ENCODE peak calls at places on chromosomes 4 and X, in nine cellular contexts. T is mucosa of descending colon, N is sigmoid colon, W is Panc1, L is dorsolateral prefrontal cortex, M is upper lobe of right lung, U is epithelial cell of proximal tubule, Z is Peyer's patch, J is AG09319. I is an unnamed sample.
A peak's percentile ranks its signal among the peaks of the same experiment; 100 is the strongest.

GRCh38 chrX:38111196-38111595 is 104.8 kb downstream of the SYTL5 start:
- DNase-seq in T (no peak), J (no peak), W (no peak), U (no peak), Z (no peak), L (no peak), M (no peak), N (no peak), I (no peak)

GRCh38 chr4:153595894-153596601 is 88.0 kb upstream of the TLR2 start:
- DNase-seq in L (no peak), J (no peak), N (no peak), U (no peak), Z (no peak), W (no peak), T (no peak), M (no peak), I (no peak)

GRCh38 chr4:160009656-160010493 is 907.0 kb downstream of the RAPGEF2 start:
- DNase-seq in L (no peak), U (no peak), T (no peak), Z (no peak), J (no peak), M (no peak), N (no peak), W (no peak), I (no peak)

GRCh38 chrX:154021131-154021611 is 1.5 kb upstream of the IRAK1 start:
- DNase-seq in U (no peak), T (no peak), N (no peak), W (no peak), M (no peak), L (no peak), Z (no peak), J (no peak), I (no peak)

GRCh38 chr4:153564630-153565525 is 98.7 kb downstream of the TMEM131L start:
- DNase-seq in L (no peak), J (no peak), T (no peak), N (no peak), U (peak; percentile 55), Z (no peak), W (no peak), M (no peak), I (no peak)

GRCh38 chrX:56783450-56783831 is 54.4 kb downstream of the NBDY start:
- DNase-seq in N (peak; percentile 91), J (peak; percentile 60), Z (peak; percentile 92), T (no peak), U (no peak), M (no peak), W (no peak), L (peak; percentile 89), I (no peak)

GRCh38 chrX:40877869-40878268 is 142.5 kb upstream of the MED14 start:
- DNase-seq in U (no peak), Z (no peak), M (no peak), N (no peak), L (no peak), J (no peak), W (no peak), T (no peak), I (no peak)

GRCh38 chr4:176794651-176795050 is 1.9 kb upstream of the VEGFC start:
- DNase-seq in T (no peak), J (no peak), M (no peak), L (no peak), Z (no peak), W (no peak), U (no peak), N (no peak), I (no peak)

GRCh38 chr4:10180927-10181744 is 64.5 kb upstream of the WDR1 start:
- DNase-seq in W (no peak), N (no peak), J (no peak), L (no peak), Z (no peak), U (no peak), M (no peak), T (no peak), I (no peak)

GRCh38 chrX:19990225-19990518 is 689 bp downstream of the BCLAF3 start:
- DNase-seq in Z (no peak), U (no peak), N (no peak), W (no peak), L (no peak), M (no peak), J (no peak), T (no peak), I (peak; percentile 1)

GRCh38 chrX:129737921-129738320 is 858 bp upstream of the XPNPEP2 start:
- DNase-seq in Z (peak; percentile 65), W (no peak), M (no peak), T (no peak), N (peak; percentile 48), L (no peak), J (no peak), U (no peak), I (no peak)
- TF ChIP-seq CTCF in Z (no peak), W (no peak), M (no peak), T (no peak), N (no peak), L (no peak), J (no peak), U (no peak), I (no peak)

GRCh38 chr4:17577660-17578481 is 873 bp downstream of the LAP3 start:
- DNase-seq in J (no peak), Z (peak; percentile 69), U (no peak), N (peak; percentile 83), W (no peak), T (peak; percentile 71), M (peak; percentile 79), L (no peak), I (no peak)
- TF ChIP-seq CTCF in J (peak; percentile 9), Z (no peak), U (no peak), N (no peak), W (no peak), T (no peak), M (no peak), L (no peak), I (peak; percentile 30)

DNA sequence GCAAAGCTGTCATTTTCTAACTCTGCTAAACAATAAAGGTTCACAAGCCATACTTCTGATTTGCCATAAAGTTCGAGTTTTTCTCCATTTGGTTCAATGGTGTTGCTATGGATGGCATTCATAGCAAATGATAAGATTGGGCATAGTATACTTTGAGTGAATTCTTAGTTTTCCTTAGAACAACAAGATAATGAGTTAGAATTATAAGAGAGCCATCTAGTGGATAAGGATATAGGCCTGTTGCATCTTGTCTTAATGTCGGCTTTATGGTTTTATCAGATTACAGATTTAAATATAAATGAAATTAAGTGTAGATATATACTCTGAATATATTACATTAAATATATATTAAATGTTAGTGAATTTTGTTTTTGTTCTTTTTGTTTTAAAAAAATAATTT is 644.6 kb downstream of the IL1RAPL1 start:
- DNase-seq in W (no peak), N (no peak), U (no peak), M (no peak), J (no peak), L (no peak), T (no peak), Z (no peak), I (no peak)
- TF ChIP-seq CTCF in W (peak; percentile 42), N (no peak), U (peak; percentile 33), M (peak; percentile 5), J (peak; percentile 33), L (peak; percentile 58), T (no peak), Z (no peak), I (peak; percentile 56)

GRCh38 chrX:112512509-112512908 is 167.2 kb downstream of the LHFPL1 start:
- DNase-seq in J (no peak), M (no peak), N (no peak), U (no peak), W (no peak), Z (no peak), T (no peak), L (no peak), I (no peak)
- TF ChIP-seq CTCF in J (no peak), M (no peak), N (no peak), U (no peak), W (no peak), Z (no peak), T (no peak), L (no peak), I (no peak)

GRCh38 chr4:157222764-157223145 is 2.2 kb downstream of the GRIA2 start:
- DNase-seq in Z (no peak), L (peak; percentile 61), W (no peak), T (no peak), M (no peak), J (no peak), U (no peak), N (no peak), I (no peak)
- TF ChIP-seq CTCF in Z (no peak), L (no peak), W (no peak), T (no peak), M (no peak), J (no peak), U (no peak), N (no peak), I (no peak)

DNA sequence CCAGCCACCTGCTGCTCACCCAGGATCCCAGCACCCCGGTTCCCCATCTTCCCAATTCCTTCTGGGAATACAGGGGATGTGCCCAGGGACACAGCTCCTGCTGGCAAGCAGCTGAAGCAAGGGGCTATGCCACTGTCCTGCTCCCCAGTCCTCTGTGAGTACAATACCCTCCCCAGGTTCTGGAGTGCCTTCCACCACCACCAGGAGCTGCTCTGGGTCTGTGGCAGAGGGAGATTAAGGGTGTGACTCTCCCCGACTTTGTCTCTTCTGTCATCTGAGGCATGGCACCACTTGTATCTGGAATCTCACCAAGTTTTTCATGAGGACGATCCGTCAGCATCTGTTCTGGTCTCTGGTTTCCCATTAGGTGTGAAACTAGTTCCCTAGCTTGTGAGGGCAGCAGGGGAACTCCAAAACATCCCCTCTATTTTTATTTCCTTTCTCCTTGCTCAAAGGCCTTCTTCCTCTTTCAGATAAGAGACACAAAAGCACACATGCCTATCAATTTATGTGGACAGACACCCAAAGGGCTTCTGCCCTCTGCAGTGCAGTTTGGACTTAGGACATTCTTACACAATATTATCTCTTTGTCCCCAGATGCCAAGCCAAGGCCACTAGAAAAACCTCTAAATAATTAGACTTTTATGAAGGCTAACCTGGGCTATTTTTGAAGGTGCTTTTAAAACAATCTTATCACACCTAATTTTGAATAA is 26.8 kb downstream of the MGST2 start:
- DNase-seq in L (no peak), M (no peak), T (no peak), N (no peak), Z (no peak), U (no peak), W (no peak), J (no peak), I (no peak)
- TF ChIP-seq CTCF in L (no peak), M (peak; percentile 5), T (no peak), N (no peak), Z (no peak), U (peak; percentile 32), W (peak; percentile 32), J (peak; percentile 10), I (peak; percentile 31)

GRCh38 chr4:107519057-107519456 is 201.0 kb downstream of the PAPSS1 start:
- DNase-seq in L (no peak), J (peak; percentile 5), U (peak; percentile 1), M (no peak), W (no peak), N (no peak), Z (no peak), T (no peak), I (no peak)
- TF ChIP-seq CTCF in L (peak; percentile 27), J (peak; percentile 56), U (peak; percentile 60), M (peak; percentile 36), W (peak; percentile 30), N (peak; percentile 22), Z (no peak), T (no peak), I (peak; percentile 73)

GRCh38 chrX:130091976-130092522 is 18.2 kb downstream of the ELF4 start:
- DNase-seq in W (no peak), T (peak; percentile 85), N (no peak), J (no peak), M (peak; percentile 80), Z (peak; percentile 95), L (no peak), U (no peak), I (no peak)
- TF ChIP-seq CTCF in W (no peak), T (no peak), N (no peak), J (no peak), M (peak; percentile 7), Z (no peak), L (no peak), U (no peak), I (no peak)